ENCODE peak calls at places on chromosomes 4 and X, in nine cellular contexts. K, F, B, Z, Q, H, E, J and V are unnamed samples.

GRCh38 chrX:95884196-95884595 is 800.4 kb upstream of the DIAPH2 start:
- DNase-seq in K (no peak), F (no peak), B (no peak), Z (no peak), Q (no peak), H (peak; percentile 19), E (no peak), J (no peak), V (peak; percentile 57)

GRCh38 chr4:82890602-82890912 is 396 bp downstream of the SEC31A start:
- DNase-seq in K (no peak), F (no peak), B (peak; percentile 6), Z (no peak), Q (no peak), H (no peak), E (no peak), J (no peak), V (no peak)

GRCh38 chr4:93764647-93765246 is 63.8 kb upstream of the ATOH1 start:
- DNase-seq in K (no peak), F (no peak), B (peak; percentile 76), Z (no peak), Q (no peak), H (peak; percentile 52), E (no peak), J (no peak), V (peak; percentile 72)

GRCh38 chr4:124883642-124884041 is 171.1 kb upstream of the ANKRD50 start:
- DNase-seq in K (no peak), F (no peak), B (no peak), Z (no peak), Q (no peak), H (no peak), E (no peak), J (no peak), V (peak; percentile 84)

GRCh38 chr4:166274136-166274761 is 401.2 kb downstream of the TLL1 start:
- DNase-seq in K (no peak), F (no peak), B (no peak), Z (no peak), Q (no peak), H (no peak), E (no peak), J (no peak), V (no peak)

GRCh38 chr4:105196523-105197145 is 50.0 kb downstream of the TET2 start:
- DNase-seq in K (no peak), F (no peak), B (peak; percentile 56), Z (no peak), Q (no peak), H (peak; percentile 20), E (no peak), J (no peak), V (no peak)

GRCh38 chrX:50903387-50904027 is 7.0 kb upstream of the BMP15 start:
- DNase-seq in K (no peak), F (no peak), B (peak; percentile 61), Z (no peak), Q (no peak), H (peak; percentile 24), E (peak; percentile 25), J (no peak), V (peak; percentile 54)

GRCh38 chr4:64617813-64618212 is 208.6 kb upstream of the TECRL start:
- DNase-seq in K (no peak), F (no peak), B (peak; percentile 77), Z (no peak), Q (no peak), H (no peak), E (no peak), J (no peak), V (no peak)

GRCh38 chrX:133840415-133840814 is 145.0 kb downstream of the GPC3 start:
- DNase-seq in K (no peak), F (no peak), B (no peak), Z (no peak), Q (no peak), H (no peak), E (no peak), J (no peak), V (no peak)

GRCh38 chr4:153486281-153487151 is 20.4 kb downstream of the TMEM131L start:
- DNase-seq in K (no peak), F (no peak), B (peak; percentile 93), Z (no peak), Q (no peak), H (no peak), E (peak; percentile 27), J (peak; percentile 73), V (peak; percentile 83)

GRCh38 chr4:112504807-112505206 is 11.2 kb downstream of the NEUROG2 start:
- DNase-seq in K (no peak), F (no peak), B (no peak), Z (no peak), Q (no peak), H (no peak), E (no peak), J (no peak), V (no peak)

GRCh38 chr4:88747351-88747750 is 49.7 kb upstream of the NAP1L5 start:
- DNase-seq in K (no peak), F (no peak), B (no peak), Z (no peak), Q (no peak), H (no peak), E (no peak), J (no peak), V (no peak)

GRCh38 chr4:153246446-153247115 is 42.3 kb downstream of the TRIM2 start:
- DNase-seq in K (no peak), F (no peak), B (no peak), Z (no peak), Q (no peak), H (no peak), E (no peak), J (no peak), V (no peak)

GRCh38 chr4:40915318-40916217 is 165.8 kb downstream of the NSUN7 start:
- DNase-seq in K (no peak), F (no peak), B (no peak), Z (no peak), Q (no peak), H (no peak), E (no peak), J (no peak), V (no peak)

GRCh38 chr4:24933684-24934275 is 20.9 kb upstream of the CCDC149 start:
- DNase-seq in K (no peak), F (no peak), B (no peak), Z (no peak), Q (no peak), H (no peak), E (no peak), J (no peak), V (no peak)

GRCh38 chr4:24932831-24933230 is 20.0 kb upstream of the CCDC149 start:
- DNase-seq in K (no peak), F (no peak), B (no peak), Z (no peak), Q (no peak), H (no peak), E (no peak), J (no peak), V (no peak)

DNA sequence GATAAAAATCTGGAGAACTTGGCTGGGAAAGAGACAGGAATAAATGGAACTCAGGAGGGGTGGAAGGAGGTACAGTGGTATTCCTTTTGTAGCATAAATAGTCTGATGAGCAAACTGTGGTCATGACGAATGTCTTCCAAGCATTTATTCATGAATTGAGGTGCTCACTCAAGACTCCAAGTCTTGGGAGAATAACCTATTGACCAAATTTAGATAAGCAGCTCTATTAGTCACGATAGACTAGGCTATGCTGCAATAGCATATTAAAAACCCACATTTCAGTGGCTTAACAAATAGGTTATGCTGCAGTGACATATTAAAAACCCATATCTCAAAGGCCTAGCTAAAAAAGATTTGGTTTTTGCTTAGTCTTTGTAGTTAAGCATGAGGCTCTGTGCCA is 24.3 kb upstream of the CCDC149 start:
- DNase-seq in K (no peak), F (no peak), B (no peak), Z (no peak), Q (no peak), H (no peak), E (no peak), J (no peak), V (no peak)
- H3K4me3 ChIP-seq in K (no peak overlapping the region), F (no peak overlapping the region), B (no peak overlapping the region), Z (no peak overlapping the region), Q (no peak overlapping the region), H (no peak overlapping the region), E (no peak overlapping the region), J (no peak overlapping the region), V (no peak overlapping the region)

GRCh38 chr4:103108547-103108946 is 8.9 kb upstream of the BDH2 start:
- DNase-seq in K (no peak), F (no peak), B (no peak), Z (no peak), Q (no peak), H (no peak), E (no peak), J (no peak), V (no peak)

GRCh38 chr4:103105558-103106356 is 6.1 kb upstream of the BDH2 start:
- DNase-seq in K (no peak), F (no peak), B (no peak), Z (no peak), Q (no peak), H (no peak), E (no peak), J (no peak), V (peak; percentile 13)

GRCh38 chr4:103111598-103111997 is 12.0 kb upstream of the BDH2 start:
- DNase-seq in K (no peak), F (no peak), B (no peak), Z (no peak), Q (no peak), H (no peak), E (no peak), J (no peak), V (no peak)
- TF ChIP-seq CTCF in K (no peak), F (no peak), B (no peak), Z (no peak), Q (no peak), H (no peak), E (no peak), J (no peak), V (no peak)

GRCh38 chrX:36804066-36804465 is 204.1 kb upstream of the FAM47C start:
- DNase-seq in K (no peak), F (no peak), B (no peak), Z (no peak), Q (no peak), H (no peak), E (no peak), J (no peak), V (no peak)
- H3K4me3 ChIP-seq in K (no peak overlapping the region), F (no peak overlapping the region), B (no peak overlapping the region), Z (no peak overlapping the region), Q (no peak overlapping the region), H (no peak overlapping the region), E (no peak overlapping the region), J (no peak overlapping the region), V (no peak overlapping the region)

GRCh38 chr4:54428940-54429339 is 199.8 kb downstream of the PDGFRA start:
- DNase-seq in K (no peak), F (no peak), B (no peak), Z (no peak), Q (no peak), H (no peak), E (no peak), J (no peak), V (no peak)

GRCh38 chr4:54427826-54428225 is 198.7 kb downstream of the PDGFRA start:
- DNase-seq in K (no peak), F (no peak), B (no peak), Z (no peak), Q (no peak), H (no peak), E (no peak), J (no peak), V (no peak)

DNA sequence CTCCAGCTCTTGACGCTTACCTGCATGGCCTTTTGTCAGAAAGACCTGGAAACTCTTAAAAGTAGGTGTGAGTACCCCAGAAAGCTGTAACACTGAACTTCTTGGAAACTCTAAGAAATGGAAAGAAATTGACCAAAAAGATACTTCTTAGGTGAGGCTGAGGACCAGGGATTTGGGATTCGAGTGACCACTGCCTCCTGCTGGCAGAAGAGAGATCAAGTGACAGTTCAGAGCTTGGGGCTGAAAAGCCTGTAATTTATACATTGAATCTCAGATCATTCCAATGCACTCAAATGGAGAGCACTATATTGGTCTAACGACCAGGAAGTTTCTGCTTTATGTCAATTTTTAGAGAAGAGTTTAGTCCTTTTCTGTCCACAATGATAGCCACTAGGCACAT is 204.6 kb downstream of the PDGFRA start:
- DNase-seq in K (no peak), F (no peak), B (peak; percentile 59), Z (no peak), Q (no peak), H (no peak), E (no peak), J (no peak), V (peak; percentile 60)
- TF ChIP-seq CTCF in K (peak; percentile 30), F (peak; percentile 55), B (peak; percentile 88), Z (no peak), Q (no peak), H (peak; percentile 18), E (peak; percentile 61), J (no peak), V (peak; percentile 67)